ENCODE peak calls at places on chromosomes 1 and 21, in five cellular contexts. One of them, this sample, is unnamed.

GRCh38 chr21:41418956-41419680 is 6.9 kb upstream of the MX1 start:
- DNase-seq in ovary: no peak
- DNase-seq in CD4-positive, CD25-positive, alpha-beta regulatory T cell: no peak
- DNase-seq in PC-3: no peak
- DNase-seq in kidney: no peak
- DNase-seq in this sample: no peak

GRCh38 chr1:226862900-226863299 is 7.5 kb upstream of the PSEN2 start:
- DNase-seq in ovary: no peak
- DNase-seq in CD4-positive, CD25-positive, alpha-beta regulatory T cell: no peak
- DNase-seq in PC-3: peak; percentile 63
- DNase-seq in kidney: no peak
- DNase-seq in this sample: no peak

GRCh38 chr1:61053281-61053711 is 29.1 kb upstream of the NFIA start:
- DNase-seq in ovary: no peak
- DNase-seq in CD4-positive, CD25-positive, alpha-beta regulatory T cell: no peak
- DNase-seq in PC-3: no peak
- DNase-seq in kidney: no peak
- DNase-seq in this sample: no peak

GRCh38 chr1:145740269-145740668 is 21.0 kb downstream of the CD160 start:
- DNase-seq in ovary: no peak
- DNase-seq in CD4-positive, CD25-positive, alpha-beta regulatory T cell: no peak
- DNase-seq in PC-3: peak; percentile 93
- DNase-seq in kidney: no peak
- DNase-seq in this sample: no peak

GRCh38 chr1:181793826-181794225 is 267.7 kb downstream of the ZNF648 start:
- DNase-seq in ovary: no peak
- DNase-seq in CD4-positive, CD25-positive, alpha-beta regulatory T cell: no peak
- DNase-seq in PC-3: no peak
- DNase-seq in kidney: no peak
- DNase-seq in this sample: no peak

GRCh38 chr1:47688631-47689296 is 250.9 kb downstream of the FOXD2 start:
- DNase-seq in ovary: no peak
- DNase-seq in CD4-positive, CD25-positive, alpha-beta regulatory T cell: no peak
- DNase-seq in PC-3: no peak
- DNase-seq in kidney: no peak
- DNase-seq in this sample: no peak

GRCh38 chr1:43979261-43979527 is 184 bp downstream of the B4GALT2 start:
- DNase-seq in ovary: no peak
- DNase-seq in CD4-positive, CD25-positive, alpha-beta regulatory T cell: no peak
- DNase-seq in PC-3: no peak
- DNase-seq in kidney: no peak
- DNase-seq in this sample: no peak

GRCh38 chr1:14552246-14552970 is 46.1 kb upstream of the KAZN start:
- DNase-seq in ovary: no peak
- DNase-seq in CD4-positive, CD25-positive, alpha-beta regulatory T cell: no peak
- DNase-seq in PC-3: no peak
- DNase-seq in kidney: no peak
- DNase-seq in this sample: no peak

GRCh38 chr1:111620412-111620971 is 903 bp downstream of the RAP1A start:
- DNase-seq in ovary: no peak
- DNase-seq in CD4-positive, CD25-positive, alpha-beta regulatory T cell: peak; percentile 39
- DNase-seq in PC-3: peak; percentile 18
- DNase-seq in kidney: no peak
- DNase-seq in this sample: peak; percentile 61

GRCh38 chr1:55040083-55040952 is 970 bp downstream of the PCSK9 start:
- DNase-seq in ovary: no peak
- DNase-seq in CD4-positive, CD25-positive, alpha-beta regulatory T cell: no peak
- DNase-seq in PC-3: no peak
- DNase-seq in kidney: no peak
- DNase-seq in this sample: no peak

GRCh38 chr1:229229137-229229720 is 41.7 kb upstream of the RAB4A start:
- DNase-seq in ovary: no peak
- DNase-seq in CD4-positive, CD25-positive, alpha-beta regulatory T cell: no peak
- DNase-seq in PC-3: peak; percentile 91
- DNase-seq in kidney: no peak
- DNase-seq in this sample: no peak

GRCh38 chr1:107919953-107920352 is 45.0 kb downstream of the VAV3 start:
- DNase-seq in ovary: no peak
- DNase-seq in CD4-positive, CD25-positive, alpha-beta regulatory T cell: no peak
- DNase-seq in PC-3: no peak
- DNase-seq in kidney: no peak
- DNase-seq in this sample: no peak

GRCh38 chr1:6170742-6171201 is 9.3 kb downstream of the CHD5 start:
- DNase-seq in ovary: no peak
- DNase-seq in CD4-positive, CD25-positive, alpha-beta regulatory T cell: no peak
- DNase-seq in PC-3: no peak
- DNase-seq in kidney: no peak
- DNase-seq in this sample: no peak

GRCh38 chr21:16838330-16838729 is 674.5 kb upstream of the CXADR start:
- DNase-seq in ovary: no peak
- DNase-seq in CD4-positive, CD25-positive, alpha-beta regulatory T cell: no peak
- DNase-seq in PC-3: no peak
- DNase-seq in kidney: no peak
- DNase-seq in this sample: no peak

GRCh38 chr1:3663999-3664699 is 11.8 kb downstream of the TP73 start:
- DNase-seq in ovary: no peak
- DNase-seq in CD4-positive, CD25-positive, alpha-beta regulatory T cell: no peak
- DNase-seq in PC-3: no peak
- DNase-seq in kidney: peak; percentile 59
- DNase-seq in this sample: no peak

GRCh38 chr1:115980998-115981993 is 5.0 kb downstream of the SLC22A15 start:
- DNase-seq in ovary: no peak
- DNase-seq in CD4-positive, CD25-positive, alpha-beta regulatory T cell: peak; percentile 31
- DNase-seq in PC-3: peak; percentile 64
- DNase-seq in kidney: no peak
- DNase-seq in this sample: peak; percentile 82

GRCh38 chr1:115978292-115978941 is 2.1 kb downstream of the SLC22A15 start:
- DNase-seq in ovary: no peak
- DNase-seq in CD4-positive, CD25-positive, alpha-beta regulatory T cell: no peak
- DNase-seq in PC-3: no peak
- DNase-seq in kidney: no peak
- DNase-seq in this sample: no peak

GRCh38 chr1:115983584-115983983 is 7.3 kb downstream of the SLC22A15 start:
- DNase-seq in ovary: no peak
- DNase-seq in CD4-positive, CD25-positive, alpha-beta regulatory T cell: no peak
- DNase-seq in PC-3: no peak
- DNase-seq in kidney: no peak
- DNase-seq in this sample: no peak

GRCh38 chr1:115980156-115980555 is 3.8 kb downstream of the SLC22A15 start:
- DNase-seq in ovary: no peak
- DNase-seq in CD4-positive, CD25-positive, alpha-beta regulatory T cell: no peak
- DNase-seq in PC-3: no peak
- DNase-seq in kidney: no peak
- DNase-seq in this sample: no peak

DNA sequence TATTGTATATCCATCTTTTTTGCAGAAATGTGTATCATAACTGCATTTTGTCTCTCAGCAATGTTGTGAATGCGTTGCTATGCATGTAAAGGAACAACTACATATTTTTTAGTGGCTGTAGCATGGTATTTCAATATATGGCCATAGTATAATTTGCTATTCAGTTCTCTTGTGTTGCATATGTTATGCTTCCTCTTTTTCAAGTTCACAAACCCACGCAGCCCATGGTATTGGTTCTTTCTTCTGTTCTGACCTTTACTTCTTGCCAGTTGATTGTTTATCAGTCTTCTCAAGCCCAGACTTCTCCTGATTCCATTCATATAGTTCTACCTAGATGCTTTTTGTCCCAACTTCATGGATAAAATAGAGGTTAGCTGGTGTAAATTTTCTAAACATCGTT is 6.1 kb downstream of the SLC22A15 start:
- DNase-seq in ovary: no peak
- DNase-seq in CD4-positive, CD25-positive, alpha-beta regulatory T cell: no peak
- DNase-seq in PC-3: no peak
- DNase-seq in kidney: no peak
- DNase-seq in this sample: no peak
- H3K4me3 ChIP-seq in ovary: no peak overlapping the region
- H3K4me3 ChIP-seq in CD4-positive, CD25-positive, alpha-beta regulatory T cell: no peak overlapping the region
- H3K4me3 ChIP-seq in PC-3: no peak overlapping the region
- H3K4me3 ChIP-seq in kidney: no peak overlapping the region
- H3K4me3 ChIP-seq in this sample: no peak overlapping the region

GRCh38 chr1:28853033-28853742 is 41.2 kb downstream of the OPRD1 start:
- DNase-seq in ovary: no peak
- DNase-seq in CD4-positive, CD25-positive, alpha-beta regulatory T cell: no peak
- DNase-seq in PC-3: no peak
- DNase-seq in kidney: no peak
- DNase-seq in this sample: no peak
- H3K36me3 ChIP-seq in ovary: no peaks in the 10 kb centered on the region
- H3K36me3 ChIP-seq in CD4-positive, CD25-positive, alpha-beta regulatory T cell: no peaks in the 10 kb centered on the region
- H3K36me3 ChIP-seq in PC-3: no peaks in the 10 kb centered on the region
- H3K36me3 ChIP-seq in kidney: no peaks in the 10 kb centered on the region
- H3K36me3 ChIP-seq in this sample: no peaks in the 10 kb centered on the region

DNA sequence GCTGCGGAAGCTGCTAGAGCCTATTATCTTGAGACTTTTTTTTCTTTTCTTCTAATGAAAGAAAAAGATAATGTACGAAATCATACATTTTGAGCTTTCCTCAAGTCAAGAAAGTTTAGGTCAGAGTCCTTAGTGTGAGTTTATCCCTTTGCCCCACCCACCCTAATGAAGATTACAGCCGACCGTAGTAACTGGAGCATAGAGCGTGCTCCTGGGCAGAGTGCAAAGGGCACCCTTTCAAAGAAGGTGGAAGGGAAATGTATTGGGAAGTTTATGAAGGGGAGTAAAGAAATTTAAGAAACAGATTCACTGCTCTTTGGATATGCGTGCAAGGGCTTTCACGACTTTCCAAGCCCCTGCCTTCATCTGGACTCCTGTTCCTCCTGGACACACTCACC is 17.2 kb downstream of the GNG12 start:
- DNase-seq in ovary: no peak
- DNase-seq in CD4-positive, CD25-positive, alpha-beta regulatory T cell: no peak
- DNase-seq in PC-3: no peak
- DNase-seq in kidney: no peak
- DNase-seq in this sample: no peak
- H3K4me1 ChIP-seq in ovary: peaks cover 5% of the 10 kb centered on the region
- H3K4me1 ChIP-seq in CD4-positive, CD25-positive, alpha-beta regulatory T cell: no peaks in the 10 kb centered on the region
- H3K4me1 ChIP-seq in PC-3: no peaks in the 10 kb centered on the region
- H3K4me1 ChIP-seq in kidney: peaks cover 20% of the 10 kb centered on the region
- H3K4me1 ChIP-seq in this sample: peaks cover 13% of the 10 kb centered on the region

GRCh38 chr21:46054031-46054430 is 43.9 kb upstream of the COL6A2 start:
- DNase-seq in ovary: peak; percentile 43
- DNase-seq in CD4-positive, CD25-positive, alpha-beta regulatory T cell: no peak
- DNase-seq in PC-3: no peak
- DNase-seq in kidney: peak; percentile 47
- DNase-seq in this sample: no peak

GRCh38 chr21:46051821-46052675 is 45.9 kb upstream of the COL6A2 start:
- DNase-seq in ovary: peak; percentile 20
- DNase-seq in CD4-positive, CD25-positive, alpha-beta regulatory T cell: no peak
- DNase-seq in PC-3: no peak
- DNase-seq in kidney: peak; percentile 57
- DNase-seq in this sample: no peak

GRCh38 chr21:46051379-46051770 is 46.5 kb upstream of the COL6A2 start:
- DNase-seq in ovary: peak; percentile 17
- DNase-seq in CD4-positive, CD25-positive, alpha-beta regulatory T cell: no peak
- DNase-seq in PC-3: no peak
- DNase-seq in kidney: no peak
- DNase-seq in this sample: no peak

GRCh38 chr21:46054447-46054846 is 43.5 kb upstream of the COL6A2 start:
- DNase-seq in ovary: peak; percentile 65
- DNase-seq in CD4-positive, CD25-positive, alpha-beta regulatory T cell: no peak
- DNase-seq in PC-3: no peak
- DNase-seq in kidney: peak; percentile 72
- DNase-seq in this sample: no peak

DNA sequence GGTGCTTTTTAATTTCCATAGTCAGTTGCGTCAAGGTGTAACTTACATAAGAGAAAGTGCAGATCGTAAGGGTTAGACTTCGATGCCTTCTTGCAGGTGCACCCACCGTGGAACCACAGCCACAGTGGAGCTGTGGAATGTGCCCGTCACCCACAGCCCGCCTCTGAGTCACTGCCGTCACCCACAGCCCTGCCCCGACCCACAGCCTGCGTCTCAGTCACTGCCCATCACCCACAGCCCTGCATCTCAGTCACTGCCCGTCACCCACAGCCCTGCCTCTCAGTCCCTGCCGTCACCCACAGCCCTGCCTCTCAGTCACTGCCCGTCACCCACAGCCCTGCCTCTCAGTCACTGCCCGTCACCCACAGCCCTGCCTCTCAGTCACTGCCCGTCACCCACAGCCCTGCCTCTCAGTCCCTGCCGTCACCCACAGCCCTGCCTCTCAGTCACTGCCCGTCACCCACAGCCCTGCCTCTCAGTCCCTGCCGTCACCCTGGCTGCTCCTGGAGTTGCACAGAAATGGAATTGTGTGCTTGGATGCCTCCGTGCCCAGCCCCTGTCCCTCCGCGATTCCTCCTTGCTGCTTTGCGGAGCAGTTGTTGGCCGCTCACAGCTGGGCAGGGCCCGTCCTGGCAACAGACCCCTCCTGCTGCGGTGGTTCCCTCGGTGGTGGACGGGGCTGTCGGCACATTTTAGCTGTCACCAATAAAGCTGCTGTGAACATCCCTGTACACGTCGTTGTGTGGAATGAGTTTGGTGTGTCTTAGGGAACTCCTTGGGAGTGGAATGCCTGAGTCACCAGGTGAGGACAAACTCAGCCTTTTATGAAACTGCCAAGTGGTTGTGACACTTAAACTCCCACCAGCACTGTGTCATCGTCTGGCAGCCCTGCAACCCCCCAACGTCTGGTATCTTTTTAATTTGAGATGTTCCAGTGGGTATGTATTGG is 44.9 kb upstream of the COL6A2 start:
- DNase-seq in ovary: peak; percentile 24
- DNase-seq in CD4-positive, CD25-positive, alpha-beta regulatory T cell: no peak
- DNase-seq in PC-3: peak; percentile 94
- DNase-seq in kidney: peak; percentile 74
- DNase-seq in this sample: no peak
- H3K4me3 ChIP-seq in ovary: no peak overlapping the region
- H3K4me3 ChIP-seq in CD4-positive, CD25-positive, alpha-beta regulatory T cell: no peak overlapping the region
- H3K4me3 ChIP-seq in PC-3: peak overlapping the region; percentile 64
- H3K4me3 ChIP-seq in kidney: no peak overlapping the region
- H3K4me3 ChIP-seq in this sample: no peak overlapping the region

DNA sequence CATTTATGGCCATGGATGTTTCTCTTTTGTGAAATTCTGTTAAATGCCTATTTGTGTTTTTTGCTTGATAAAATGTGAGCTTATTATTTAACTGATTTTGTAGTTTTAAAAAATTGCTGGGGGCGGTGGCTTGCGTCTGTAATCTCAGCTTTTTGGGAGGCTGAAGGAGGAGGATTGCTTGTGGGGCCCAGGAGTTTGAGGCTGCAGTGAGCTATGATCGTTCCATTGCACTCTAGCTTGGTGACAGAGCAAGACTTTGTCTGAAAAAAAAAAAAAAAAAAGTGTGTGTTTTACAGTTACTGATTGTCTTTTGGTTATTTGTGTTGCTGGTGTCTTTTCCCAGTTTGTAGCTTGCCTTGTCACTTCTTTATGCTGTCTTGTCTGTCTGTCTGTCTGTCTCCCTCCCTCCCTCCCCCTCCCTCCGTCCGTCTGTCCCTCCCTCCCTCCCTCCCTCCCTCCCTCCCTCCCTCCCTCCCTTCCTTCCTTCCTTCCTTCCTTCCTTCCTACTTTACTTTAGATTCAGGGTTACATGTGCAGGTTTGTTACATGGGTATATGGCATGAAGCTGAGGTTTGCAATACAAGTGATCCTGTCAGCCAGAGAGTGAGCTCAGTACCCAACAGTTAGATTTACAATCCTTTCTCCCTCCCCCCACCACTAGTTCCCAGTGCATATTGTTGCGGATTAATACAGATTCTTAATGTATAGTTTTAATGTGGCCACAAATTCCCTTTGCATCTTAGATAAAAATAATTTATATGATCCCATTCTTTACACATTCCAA is 25.0 kb downstream of the PTBP2 start:
- DNase-seq in ovary: no peak
- DNase-seq in CD4-positive, CD25-positive, alpha-beta regulatory T cell: no peak
- DNase-seq in PC-3: no peak
- DNase-seq in kidney: no peak
- DNase-seq in this sample: no peak
- H3K36me3 ChIP-seq in ovary: no peaks in the 10 kb centered on the region
- H3K36me3 ChIP-seq in CD4-positive, CD25-positive, alpha-beta regulatory T cell: peaks cover 9% of the 10 kb centered on the region
- H3K36me3 ChIP-seq in PC-3: peaks cover 10% of the 10 kb centered on the region
- H3K36me3 ChIP-seq in kidney: no peaks in the 10 kb centered on the region
- H3K36me3 ChIP-seq in this sample: peaks cover 14% of the 10 kb centered on the region

This sample was measured in HAP-1.